ENCODE peak calls at places on chromosomes 13 and 19, in four cellular contexts. W, M, O and Y are unnamed samples.

GRCh38 chr13:40127925-40128324 is 472.5 kb downstream of the COG6 start:
- DNase-seq in M (no peak), O (no peak), W (no peak), Y (no peak)

GRCh38 chr19:13544423-13544822 is 38.1 kb upstream of the CACNA1A start:
- DNase-seq in W (no peak), O (no peak), M (no peak), Y (no peak)

GRCh38 chr19:41939861-41940442 is 11.7 kb upstream of the ERFL start:
- DNase-seq in M (no peak), O (no peak), W (no peak), Y (no peak)

GRCh38 chr19:4069331-4069959 is 2.7 kb upstream of the ZBTB7A start:
- DNase-seq in O (no peak), W (no peak), M (no peak), Y (no peak)

GRCh38 chr13:101985321-101985720 is 416.5 kb downstream of the FGF14 start:
- DNase-seq in M (no peak), W (no peak), O (peak), Y (no peak)

GRCh38 chr19:5436101-5436947 is 18.9 kb upstream of the ZNRF4 start:
- DNase-seq in O (peak), M (no peak), W (no peak), Y (no peak)

GRCh38 chr13:99307648-99308339 is 595 bp upstream of the GPR183 start:
- DNase-seq in M (no peak), W (peak), O (peak), Y (no peak)

GRCh38 chr13:29924482-29924884 is 74.1 kb upstream of the UBL3 start:
- DNase-seq in O (peak), M (no peak), W (no peak), Y (no peak)

GRCh38 chr13:109271061-109271460 is 515.3 kb downstream of the IRS2 start:
- DNase-seq in W (no peak), M (no peak), O (no peak), Y (no peak)

GRCh38 chr13:39688699-39689405 is 33.4 kb downstream of the COG6 start:
- DNase-seq in W (no peak), M (no peak), O (peak), Y (no peak)

GRCh38 chr19:1073063-1073955 is 6.3 kb downstream of the ARHGAP45 start:
- DNase-seq in O (no peak), W (no peak), M (no peak), Y (peak)

GRCh38 chr13:24071423-24072075 is 89.0 kb upstream of the SPATA13 start:
- DNase-seq in W (no peak), O (peak), M (no peak), Y (no peak)

GRCh38 chr19:16301999-16302694 is 22.5 kb upstream of the KLF2 start:
- DNase-seq in W (no peak), M (no peak), O (peak), Y (no peak)

GRCh38 chr19:47713046-47714021 is at the start of gene EHD2:
- DNase-seq in M (peak), O (peak), W (no peak), Y (peak)

GRCh38 chr19:7469654-7470285 is 19.1 kb downstream of the PEX11G start:
- DNase-seq in W (no peak), M (no peak), O (no peak), Y (no peak)